ENCODE peak calls at places on chromosomes 6 and 20, in five cellular contexts. One of them, this sample, is unnamed. For H3K4me1, the result is how much of the 10 kb centered on the place peaks cover.

GRCh38 chr6:26624557-26624956 is 27.8 kb downstream of the ABT1 start:
- DNase-seq in stomach: no peak
- DNase-seq in GM12878: no peak
- DNase-seq in prostate gland: no peak
- DNase-seq in HCT116: no peak
- DNase-seq in this sample: no peak

GRCh38 chr6:40227735-40228134 is 293.5 kb upstream of the MOCS1 start:
- DNase-seq in stomach: no peak
- DNase-seq in GM12878: no peak
- DNase-seq in prostate gland: no peak
- DNase-seq in HCT116: no peak
- DNase-seq in this sample: no peak

GRCh38 chr6:133609404-133610270 is 279.3 kb upstream of the TCF21 start:
- DNase-seq in stomach: no peak
- DNase-seq in GM12878: no peak
- DNase-seq in prostate gland: no peak
- DNase-seq in HCT116: peak
- DNase-seq in this sample: no peak

GRCh38 chr6:42046491-42047219 is 3.7 kb upstream of the TAF8 start:
- DNase-seq in stomach: no peak
- DNase-seq in GM12878: no peak
- DNase-seq in prostate gland: peak
- DNase-seq in HCT116: no peak
- DNase-seq in this sample: no peak

GRCh38 chr20:63224272-63225081 is 8.5 kb upstream of the YTHDF1 start:
- DNase-seq in stomach: peak
- DNase-seq in GM12878: no peak
- DNase-seq in prostate gland: peak
- DNase-seq in HCT116: no peak
- DNase-seq in this sample: peak

GRCh38 chr6:70954750-70955149 is 2.1 kb downstream of the B3GAT2 start:
- DNase-seq in stomach: no peak
- DNase-seq in GM12878: no peak
- DNase-seq in prostate gland: no peak
- DNase-seq in HCT116: no peak
- DNase-seq in this sample: no peak

GRCh38 chr20:39252035-39252434 is 289.9 kb downstream of the DHX35 start:
- DNase-seq in stomach: no peak
- DNase-seq in GM12878: no peak
- DNase-seq in prostate gland: no peak
- DNase-seq in HCT116: no peak
- DNase-seq in this sample: no peak

GRCh38 chr20:32524871-32525501 is 60.1 kb downstream of the NOL4L start:
- DNase-seq in stomach: peak
- DNase-seq in GM12878: no peak
- DNase-seq in prostate gland: peak
- DNase-seq in HCT116: no peak
- DNase-seq in this sample: peak

GRCh38 chr6:115091461-115091860 is 748.6 kb upstream of the HS3ST5 start:
- DNase-seq in stomach: no peak
- DNase-seq in GM12878: no peak
- DNase-seq in prostate gland: no peak
- DNase-seq in HCT116: no peak
- DNase-seq in this sample: no peak

GRCh38 chr20:33531047-33531877 is 41.4 kb downstream of the CBFA2T2 start:
- DNase-seq in stomach: no peak
- DNase-seq in GM12878: no peak
- DNase-seq in prostate gland: no peak
- DNase-seq in HCT116: no peak
- DNase-seq in this sample: no peak

GRCh38 chr6:148624025-148624424 is 122.8 kb upstream of the UST start:
- DNase-seq in stomach: no peak
- DNase-seq in GM12878: no peak
- DNase-seq in prostate gland: no peak
- DNase-seq in HCT116: no peak
- DNase-seq in this sample: no peak

GRCh38 chr6:119109654-119110325 is 31.3 kb upstream of the FAM184A start:
- DNase-seq in stomach: no peak
- DNase-seq in GM12878: no peak
- DNase-seq in prostate gland: no peak
- DNase-seq in HCT116: no peak
- DNase-seq in this sample: no peak

GRCh38 chr6:136784910-136785746 is 7.1 kb downstream of the MAP3K5 start:
- DNase-seq in stomach: peak
- DNase-seq in GM12878: no peak
- DNase-seq in prostate gland: no peak
- DNase-seq in HCT116: no peak
- DNase-seq in this sample: peak

GRCh38 chr6:133132583-133132982 is 108.6 kb upstream of the EYA4 start:
- DNase-seq in stomach: no peak
- DNase-seq in GM12878: no peak
- DNase-seq in prostate gland: no peak
- DNase-seq in HCT116: no peak
- DNase-seq in this sample: no peak

GRCh38 chr6:36414481-36414880 is 27.0 kb upstream of the ETV7 start:
- DNase-seq in stomach: no peak
- DNase-seq in GM12878: no peak
- DNase-seq in prostate gland: no peak
- DNase-seq in HCT116: no peak
- DNase-seq in this sample: no peak

GRCh38 chr20:44038681-44039123 is 124.0 kb downstream of the TOX2 start:
- DNase-seq in stomach: peak
- DNase-seq in GM12878: no peak
- DNase-seq in prostate gland: no peak
- DNase-seq in HCT116: no peak
- DNase-seq in this sample: no peak

GRCh38 chr6:4958624-4959023 is 45.2 kb downstream of the RPP40 start:
- DNase-seq in stomach: no peak
- DNase-seq in GM12878: no peak
- DNase-seq in prostate gland: no peak
- DNase-seq in HCT116: no peak
- DNase-seq in this sample: no peak

GRCh38 chr6:24802271-24803059 is 3.7 kb upstream of the ARMH2 start:
- DNase-seq in stomach: no peak
- DNase-seq in GM12878: no peak
- DNase-seq in prostate gland: no peak
- DNase-seq in HCT116: no peak
- DNase-seq in this sample: no peak

GRCh38 chr6:111033628-111034289 is 51.9 kb downstream of the RPF2 start:
- DNase-seq in stomach: no peak
- DNase-seq in GM12878: no peak
- DNase-seq in prostate gland: no peak
- DNase-seq in HCT116: no peak
- DNase-seq in this sample: no peak

GRCh38 chr20:31560900-31561598 is 44.0 kb upstream of the ID1 start:
- DNase-seq in stomach: peak
- DNase-seq in GM12878: no peak
- DNase-seq in prostate gland: no peak
- DNase-seq in HCT116: peak
- DNase-seq in this sample: no peak

GRCh38 chr20:2516399-2516798 is 7.7 kb upstream of the ZNF343 start:
- DNase-seq in stomach: no peak
- DNase-seq in GM12878: no peak
- DNase-seq in prostate gland: no peak
- DNase-seq in HCT116: no peak
- DNase-seq in this sample: no peak

GRCh38 chr6:35297541-35298481 is at the start of gene DEF6:
- DNase-seq in stomach: peak
- DNase-seq in GM12878: peak
- DNase-seq in prostate gland: peak
- DNase-seq in HCT116: peak
- DNase-seq in this sample: peak

GRCh38 chr6:42385339-42385738 is 66.4 kb downstream of the TRERF1 start:
- DNase-seq in stomach: no peak
- DNase-seq in GM12878: no peak
- DNase-seq in prostate gland: no peak
- DNase-seq in HCT116: no peak
- DNase-seq in this sample: no peak

GRCh38 chr20:58160451-58161051 is 67.9 kb downstream of the ANKRD60 start:
- DNase-seq in stomach: no peak
- DNase-seq in GM12878: no peak
- DNase-seq in prostate gland: no peak
- DNase-seq in HCT116: no peak
- DNase-seq in this sample: no peak

GRCh38 chr6:54541521-54541920 is 233.3 kb downstream of the TINAG start:
- DNase-seq in stomach: no peak
- DNase-seq in GM12878: no peak
- DNase-seq in prostate gland: no peak
- DNase-seq in HCT116: no peak
- DNase-seq in this sample: no peak

GRCh38 chr6:133697666-133698065 is 191.2 kb upstream of the TCF21 start:
- DNase-seq in stomach: no peak
- DNase-seq in GM12878: no peak
- DNase-seq in prostate gland: no peak
- DNase-seq in HCT116: no peak
- DNase-seq in this sample: no peak

GRCh38 chr20:24842591-24843442 is 106.3 kb upstream of the CST7 start:
- DNase-seq in stomach: no peak
- DNase-seq in GM12878: peak
- DNase-seq in prostate gland: no peak
- DNase-seq in HCT116: no peak
- DNase-seq in this sample: no peak

GRCh38 chr20:58723628-58723984 is 31.0 kb downstream of the NPEPL1 start:
- DNase-seq in stomach: no peak
- DNase-seq in GM12878: no peak
- DNase-seq in prostate gland: no peak
- DNase-seq in HCT116: no peak
- DNase-seq in this sample: no peak

GRCh38 chr6:87705070-87705691 is 3.1 kb upstream of the AKIRIN2 start:
- DNase-seq in stomach: no peak
- DNase-seq in GM12878: peak
- DNase-seq in prostate gland: no peak
- DNase-seq in HCT116: no peak
- DNase-seq in this sample: no peak

GRCh38 chr6:54655162-54655561 is 191.4 kb upstream of the FAM83B start:
- DNase-seq in stomach: no peak
- DNase-seq in GM12878: no peak
- DNase-seq in prostate gland: peak
- DNase-seq in HCT116: no peak
- DNase-seq in this sample: peak

GRCh38 chr6:89212472-89212871 is 4.7 kb downstream of the GABRR1 start:
- DNase-seq in stomach: no peak
- DNase-seq in GM12878: no peak
- DNase-seq in prostate gland: no peak
- DNase-seq in HCT116: no peak
- DNase-seq in this sample: no peak

GRCh38 chr6:84762941-84763396 is 1.4 kb downstream of the TBX18 start:
- DNase-seq in stomach: no peak
- DNase-seq in GM12878: no peak
- DNase-seq in prostate gland: no peak
- DNase-seq in HCT116: no peak
- DNase-seq in this sample: no peak

GRCh38 chr6:81638366-81638765 is 114.1 kb downstream of the TENT5A start:
- DNase-seq in stomach: no peak
- DNase-seq in GM12878: no peak
- DNase-seq in prostate gland: no peak
- DNase-seq in HCT116: no peak
- DNase-seq in this sample: no peak

GRCh38 chr6:27168586-27169443 is 78.7 kb upstream of the PRSS16 start:
- DNase-seq in stomach: no peak
- DNase-seq in GM12878: no peak
- DNase-seq in prostate gland: no peak
- DNase-seq in HCT116: no peak
- DNase-seq in this sample: no peak

DNA sequence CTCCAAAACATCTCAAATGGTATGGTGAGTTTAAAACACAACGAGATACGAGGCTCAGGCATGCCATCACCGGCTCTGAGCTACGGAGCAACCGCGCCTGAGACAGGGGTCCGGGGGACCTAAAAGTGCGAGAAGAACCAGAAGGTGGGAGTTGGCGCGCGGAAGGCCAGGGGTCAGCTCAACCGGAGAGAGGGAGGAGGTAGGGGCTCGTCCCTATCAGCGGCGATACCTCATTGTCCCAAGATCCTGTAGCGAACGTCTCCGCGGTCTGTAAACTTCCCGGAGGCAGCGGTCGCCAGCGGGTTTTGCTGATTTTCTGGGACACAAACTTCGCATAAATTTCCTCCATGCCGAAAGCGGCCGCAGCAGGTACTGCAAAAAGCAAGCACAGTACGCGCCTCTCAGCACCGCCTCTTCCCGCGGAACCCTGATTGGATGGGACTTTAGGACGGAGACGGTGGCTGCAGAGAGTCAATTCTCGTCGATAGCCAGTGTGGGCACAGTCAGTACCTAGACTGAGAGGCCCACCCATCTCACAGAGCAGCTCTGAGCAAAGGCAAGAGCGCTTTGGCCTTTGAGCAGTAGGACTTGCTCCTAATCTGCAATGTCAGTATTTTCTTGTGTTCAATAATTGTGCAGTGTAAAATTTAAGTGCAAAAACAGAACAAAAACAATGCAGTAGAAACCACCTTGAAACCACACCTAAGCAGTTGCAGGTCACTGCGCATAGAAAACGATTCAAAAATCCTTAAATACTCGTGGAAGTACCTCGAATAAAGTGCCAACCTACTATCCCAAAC is at the start of gene NUP43:
- DNase-seq in stomach: peak
- DNase-seq in GM12878: peak
- DNase-seq in prostate gland: peak
- DNase-seq in HCT116: peak
- DNase-seq in this sample: peak
- TF ChIP-seq POLR2A in stomach: no peak
- TF ChIP-seq POLR2A in GM12878: peak
- TF ChIP-seq POLR2A in prostate gland: no peak
- TF ChIP-seq POLR2A in HCT116: peak
- TF ChIP-seq POLR2A in this sample: peak

GRCh38 chr20:40815156-40816038 is 126.4 kb upstream of the MAFB start:
- DNase-seq in stomach: peak
- DNase-seq in GM12878: no peak
- DNase-seq in prostate gland: no peak
- DNase-seq in HCT116: no peak
- DNase-seq in this sample: no peak
- H3K4me1 ChIP-seq in stomach: under half
- H3K4me1 ChIP-seq in GM12878: under half
- H3K4me1 ChIP-seq in prostate gland: under half
- H3K4me1 ChIP-seq in HCT116: under half
- H3K4me1 ChIP-seq in this sample: under half

DNA sequence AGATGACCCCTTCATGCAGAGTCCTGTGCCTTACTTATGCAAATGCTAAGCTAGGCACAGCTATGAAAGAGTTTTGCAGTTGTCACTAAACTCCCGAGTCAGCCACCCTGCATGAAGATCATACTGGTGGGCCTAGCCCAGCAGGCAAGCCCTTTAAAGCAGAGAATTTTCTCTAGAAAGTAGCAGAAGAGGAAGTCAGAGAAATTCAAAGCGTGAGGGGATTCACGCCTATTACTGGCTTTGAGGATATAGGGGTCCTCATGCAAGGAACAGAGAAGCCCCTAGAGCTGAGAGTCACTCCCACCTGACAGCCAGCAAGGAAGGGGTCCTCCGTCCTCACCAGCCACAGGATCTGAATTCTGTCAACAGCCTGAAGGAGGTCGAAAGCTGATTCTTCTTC is 54.6 kb downstream of the MYB start:
- DNase-seq in stomach: no peak
- DNase-seq in GM12878: no peak
- DNase-seq in prostate gland: no peak
- DNase-seq in HCT116: no peak
- DNase-seq in this sample: no peak
- H3K4me3 ChIP-seq in stomach: no peak
- H3K4me3 ChIP-seq in GM12878: no peak
- H3K4me3 ChIP-seq in prostate gland: no peak
- H3K4me3 ChIP-seq in HCT116: no peak
- H3K4me3 ChIP-seq in this sample: no peak

GRCh38 chr6:33391278-33392167 is at the start of gene KIFC1:
- DNase-seq in stomach: peak
- DNase-seq in GM12878: peak
- DNase-seq in prostate gland: peak
- DNase-seq in HCT116: peak
- DNase-seq in this sample: peak
- TF ChIP-seq POLR2A in stomach: no peak
- TF ChIP-seq POLR2A in GM12878: peak
- TF ChIP-seq POLR2A in prostate gland: peak
- TF ChIP-seq POLR2A in HCT116: peak
- TF ChIP-seq POLR2A in this sample: no peak